ENCODE peak calls at places on chromosomes 4 and X, in four cellular contexts. L is stromal cell of bone marrow; X is T-helper 2 cell treated with Interferon-gamma antibody and Interleukin-4, amounts not matched to agents 5 μg/mL and 100 μg/mL, for 36 hours; V is stimulated activated CD4-positive, alpha-beta T cell treated with anti-CD3 and anti-CD28 coated beads, TNF-alpha, amount 100 ng/mL, for 48 hours. J is an unnamed sample.

GRCh38 chrX:133749370-133749769 is 236.0 kb downstream of the GPC3 start:
- DNase-seq in V (no peak), X (no peak), L (no peak), J (no peak)

GRCh38 chr4:86498560-86499166 is 95.5 kb upstream of the PTPN13 start:
- DNase-seq in V (no peak), L (peak), X (no peak), J (no peak)

GRCh38 chr4:2790583-2791517 is 2.0 kb upstream of the SH3BP2 start:
- DNase-seq in X (no peak), L (no peak), V (no peak), J (peak)

GRCh38 chr4:38857354-38858096 is 908 bp upstream of the TLR6 start:
- DNase-seq in V (peak), X (peak), L (peak), J (no peak)

GRCh38 chr4:170388255-170388654 is 298.5 kb upstream of the AADAT start:
- DNase-seq in L (no peak), X (no peak), V (no peak), J (no peak)

GRCh38 chrX:43349363-43349762 is 306.7 kb upstream of the MAOA start:
- DNase-seq in L (no peak), V (no peak), X (peak), J (no peak)

GRCh38 chr4:168566736-168567135 is 69.9 kb downstream of the PALLD start:
- DNase-seq in V (no peak), X (no peak), L (no peak), J (no peak)

GRCh38 chr4:2497931-2498330 is 29.0 kb downstream of the RNF4 start:
- DNase-seq in X (no peak), V (no peak), L (no peak), J (no peak)

GRCh38 chr4:85955614-85956295 is 404.1 kb downstream of the MAPK10 start:
- DNase-seq in V (no peak), X (no peak), L (no peak), J (no peak)

GRCh38 chr4:55214172-55214571 is 88.8 kb upstream of the KDR start:
- DNase-seq in V (no peak), X (no peak), L (no peak), J (no peak)

GRCh38 chr4:113673450-113673849 is 88.1 kb downstream of the CAMK2D start:
- DNase-seq in X (peak), L (no peak), V (peak), J (no peak)

GRCh38 chr4:107858158-107858742 is 33.5 kb downstream of the SGMS2 start:
- DNase-seq in L (no peak), X (no peak), V (no peak), J (no peak)

GRCh38 chr4:77613267-77613666 is 7.6 kb downstream of the CXCL13 start:
- DNase-seq in V (no peak), X (no peak), L (peak), J (no peak)

GRCh38 chr4:77938560-77938959 is 75.9 kb downstream of the MRPL1 start:
- DNase-seq in L (no peak), V (no peak), X (no peak), J (no peak)

GRCh38 chr4:88697113-88697512 is 516 bp downstream of the NAP1L5 start:
- DNase-seq in X (no peak), V (no peak), L (no peak), J (no peak)

GRCh38 chrX:38860106-38861013 is 59.1 kb downstream of the MID1IP1 start:
- DNase-seq in L (no peak), V (peak), X (no peak), J (no peak)

GRCh38 chr4:170047774-170048354 is 21.7 kb upstream of the MFAP3L start:
- DNase-seq in V (no peak), X (no peak), L (peak), J (peak)

GRCh38 chrX:574355-574754 is 56.2 kb upstream of the SHOX start:
- DNase-seq in L (no peak), V (no peak), X (no peak), J (no peak)

GRCh38 chr4:102326951-102327350 is 18.3 kb downstream of the SLC39A8 start:
- DNase-seq in X (no peak), V (no peak), L (no peak), J (no peak)

GRCh38 chr4:78496021-78496643 is 55.4 kb upstream of the ANXA3 start:
- DNase-seq in X (no peak), L (no peak), V (no peak), J (no peak)

GRCh38 chrX:24426340-24426913 is 38.7 kb upstream of the PDK3 start:
- DNase-seq in V (no peak), X (no peak), L (no peak), J (no peak)

GRCh38 chr4:152243890-152244595 is 291.8 kb downstream of the FBXW7 start:
- DNase-seq in X (no peak), V (no peak), L (peak), J (no peak)

GRCh38 chr4:184320630-184321029 is 103.0 kb upstream of the ENPP6 start:
- DNase-seq in X (peak), L (no peak), V (no peak), J (no peak)

GRCh38 chrX:40009462-40009851 is 88.3 kb downstream of the BCOR start:
- DNase-seq in X (no peak), L (no peak), V (no peak), J (no peak)

GRCh38 chr4:79367111-79367510 is 40.9 kb downstream of the GK2 start:
- DNase-seq in V (no peak), L (no peak), X (no peak), J (no peak)

GRCh38 chr4:40193018-40193571 is 3.7 kb upstream of the RHOH start:
- DNase-seq in L (no peak), V (no peak), X (no peak), J (no peak)

GRCh38 chr4:2797188-2797544 is 4.3 kb downstream of the SH3BP2 start:
- DNase-seq in X (no peak), V (no peak), L (no peak), J (peak)

GRCh38 chr4:113979973-113980615 is 647 bp upstream of the ARSJ start:
- DNase-seq in X (no peak), L (no peak), V (no peak), J (no peak)

GRCh38 chr4:87209696-87210095 is 10.7 kb downstream of the KLHL8 start:
- DNase-seq in X (no peak), V (no peak), L (no peak), J (peak)

GRCh38 chr4:26088433-26088928 is 174.5 kb downstream of the SMIM20 start:
- DNase-seq in L (peak), X (peak), V (no peak), J (no peak)

GRCh38 chr4:26342328-26343040 is 21.7 kb downstream of the RBPJ start:
- DNase-seq in L (peak), X (no peak), V (no peak), J (no peak)

J was measured in sciatic nerve.